ENCODE peak calls at places on chromosomes 5 and 9, in ten cellular contexts. G, O, L, M, Q, R, K, A, S and Z are unnamed samples.

GRCh38 chr9:351916-352315 is 137.3 kb downstream of the DOCK8 start:
- DNase-seq in K (no peak), M (no peak), S (no peak), L (no peak), A (no peak), R (no peak), Q (no peak), G (no peak), O (no peak), Z (no peak)

GRCh38 chr9:107847977-107848376 is 358.4 kb upstream of the KLF4 start:
- DNase-seq in R (no peak), A (no peak), L (no peak), G (no peak), Q (no peak), S (no peak), M (peak; percentile 56), O (no peak), K (no peak), Z (peak; percentile 29)

GRCh38 chr5:88683506-88684135 is 199.4 kb downstream of the MEF2C start:
- DNase-seq in K (no peak), L (no peak), M (no peak), G (no peak), A (no peak), Q (no peak), R (no peak), O (no peak), S (no peak), Z (no peak)

GRCh38 chr9:134895849-134896833 is 15.5 kb downstream of the FCN2 start:
- DNase-seq in A (peak; percentile 84), O (peak; percentile 12), S (no peak), M (peak; percentile 27), K (no peak), L (peak; percentile 93), G (peak; percentile 84), R (peak; percentile 91), Q (peak; percentile 73), Z (peak; percentile 76)

GRCh38 chr9:5622019-5622418 is 6.9 kb upstream of the RIC1 start:
- DNase-seq in R (no peak), S (no peak), K (no peak), M (peak; percentile 93), Q (no peak), O (no peak), G (no peak), A (peak; percentile 68), L (no peak), Z (peak; percentile 92)

GRCh38 chr9:21883642-21884041 is 81.2 kb downstream of the MTAP start:
- DNase-seq in Q (no peak), O (no peak), A (no peak), G (no peak), K (no peak), R (no peak), M (no peak), S (no peak), L (no peak), Z (no peak)

GRCh38 chr5:173138707-173139106 is 5.6 kb upstream of the BNIP1 start:
- DNase-seq in L (no peak), M (peak; percentile 4), R (no peak), K (no peak), S (no peak), A (no peak), Q (no peak), G (no peak), O (no peak), Z (peak; percentile 43)

GRCh38 chr5:9348296-9348996 is 197.4 kb downstream of the SEMA5A start:
- DNase-seq in A (peak; percentile 35), Q (no peak), M (peak; percentile 96), R (no peak), K (no peak), G (no peak), L (no peak), O (no peak), S (peak; percentile 39), Z (peak; percentile 88)

GRCh38 chr5:175778951-175779475 is 92.4 kb upstream of the CPLX2 start:
- DNase-seq in M (no peak), Q (peak; percentile 60), S (no peak), A (peak; percentile 7), L (no peak), R (no peak), G (peak; percentile 40), K (no peak), O (no peak), Z (peak; percentile 9)

DNA sequence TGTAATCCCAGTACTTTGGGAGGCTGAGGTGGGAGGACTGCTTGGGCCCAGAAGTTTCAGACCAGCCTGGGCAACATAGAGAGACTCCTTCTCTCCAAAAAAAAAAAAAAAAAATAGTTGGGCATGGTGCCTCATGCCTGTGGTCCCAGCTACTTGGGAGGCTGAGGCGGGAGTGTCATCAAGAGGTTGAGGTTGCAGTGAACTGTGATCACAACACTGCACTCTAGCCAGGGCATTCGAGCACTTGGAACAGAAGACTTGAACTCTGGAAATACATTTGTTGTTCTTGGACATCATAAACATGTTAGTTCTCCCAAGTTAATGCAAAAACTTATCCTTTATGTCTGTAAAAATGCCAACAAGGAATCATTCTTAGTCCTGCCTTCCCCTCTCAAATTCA is 29.6 kb downstream of the EHMT1 start:
- DNase-seq in O (no peak), G (no peak), S (no peak), M (peak; percentile 65), L (no peak), A (no peak), Q (no peak), K (no peak), R (no peak), Z (no peak)
- TF ChIP-seq CTCF in O (no peak), G (no peak), S (no peak), M (no peak), L (no peak), A (no peak), Q (no peak), K (no peak), R (no peak), Z (no peak)

DNA sequence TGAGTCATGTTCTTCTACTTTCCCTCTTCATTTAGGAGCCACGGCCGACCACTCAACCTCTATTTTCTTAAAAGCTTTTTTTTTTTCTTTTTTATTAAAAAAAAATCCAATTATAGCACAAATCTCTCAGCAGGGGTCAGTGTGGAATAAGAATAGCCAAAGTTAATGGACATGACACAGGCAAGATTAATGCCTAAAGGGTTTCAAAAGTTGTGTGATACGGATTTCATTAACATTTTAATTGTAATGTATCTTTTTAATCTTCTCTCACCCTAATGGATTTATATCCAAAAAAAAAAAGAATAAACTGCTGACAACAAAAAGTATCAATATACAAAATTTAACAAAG is 5.4 kb downstream of the NACC2 start:
- DNase-seq in M (peak; percentile 45), Q (no peak), L (no peak), K (no peak), G (no peak), S (no peak), R (no peak), A (no peak), O (no peak), Z (peak; percentile 52)
- H3K4me3 ChIP-seq in M (no peak overlapping the region), Q (no peak overlapping the region), L (peak overlapping the region; percentile 36), K (no peak overlapping the region), G (no peak overlapping the region), S (no peak overlapping the region), R (no peak overlapping the region), A (no peak overlapping the region), O (no peak overlapping the region), Z (no peak overlapping the region)

DNA sequence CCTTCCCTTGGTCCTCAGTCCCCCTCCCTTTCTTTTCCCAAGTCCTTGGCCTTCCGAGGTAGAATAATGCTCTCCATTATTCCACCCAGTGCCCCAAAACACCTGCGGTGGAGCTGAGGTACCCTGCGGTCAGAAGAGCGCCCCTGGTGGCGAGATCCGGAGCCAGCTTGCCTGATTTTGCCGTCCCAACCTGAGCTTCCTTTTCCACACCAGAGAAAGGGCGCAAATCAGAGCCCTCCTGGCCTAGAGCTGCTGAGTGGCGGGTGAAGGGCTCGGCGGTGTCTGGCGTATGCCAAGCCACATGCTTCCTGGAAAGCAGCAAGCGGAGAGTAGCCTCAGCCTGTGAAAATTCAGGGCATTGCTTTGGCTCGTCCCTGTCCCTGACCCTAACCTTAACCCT is 21.1 kb upstream of the CARTPT start:
- DNase-seq in G (no peak), O (no peak), Q (peak; percentile 11), M (no peak), A (no peak), K (no peak), R (no peak), L (no peak), S (no peak), Z (no peak)
- TF ChIP-seq CTCF in G (no peak), O (no peak), Q (peak; percentile 48), M (peak; percentile 31), A (peak; percentile 72), K (no peak), R (no peak), L (peak; percentile 31), S (no peak), Z (peak; percentile 59)

DNA sequence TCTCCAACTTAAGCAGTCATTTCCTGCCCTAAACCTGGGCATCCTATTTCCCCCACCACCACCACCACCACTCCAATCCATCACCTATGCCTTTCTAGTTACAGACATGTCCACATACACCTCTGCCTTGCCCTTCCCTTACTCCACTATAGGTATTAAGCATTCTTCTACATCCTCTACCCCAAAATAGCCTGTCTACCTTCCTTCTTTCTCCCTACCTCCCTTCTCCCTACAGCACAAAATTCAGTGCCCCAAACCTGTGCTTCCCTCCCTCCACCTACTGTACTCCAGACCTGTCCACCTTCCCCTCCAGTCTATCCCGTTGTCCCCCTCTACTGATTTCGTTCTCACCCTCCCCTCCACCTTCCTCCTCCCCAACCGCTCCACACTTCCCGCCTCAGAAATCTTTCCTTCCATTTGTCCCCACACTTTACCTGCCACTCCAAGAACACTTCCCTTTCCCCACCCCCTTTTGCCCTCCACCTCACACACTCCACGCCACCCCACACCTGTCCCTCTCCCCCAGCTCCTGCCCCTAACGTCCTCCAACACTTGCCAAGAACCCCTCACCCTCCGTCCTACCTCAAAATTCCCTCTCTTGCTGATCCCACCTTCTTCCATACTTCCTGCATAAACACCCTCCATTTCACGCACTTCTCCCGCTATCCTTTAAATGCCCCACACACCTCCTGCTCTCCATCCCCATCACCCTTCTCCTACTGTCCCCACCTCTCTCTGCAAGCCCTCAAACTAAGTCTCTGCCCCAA is 1.5 kb downstream of the STRBP start:
- DNase-seq in M (no peak), Q (no peak), G (no peak), S (no peak), L (no peak), R (no peak), O (no peak), A (no peak), K (no peak), Z (no peak)
- H3K4me3 ChIP-seq in M (no peak overlapping the region), Q (no peak overlapping the region), G (peak overlapping the region; percentile 83), S (no peak overlapping the region), L (peak overlapping the region; percentile 88), R (no peak overlapping the region), O (peak overlapping the region; percentile 99), A (no peak overlapping the region), K (no peak overlapping the region), Z (no peak overlapping the region)

GRCh38 chr5:31415009-31415923 is 116.6 kb downstream of the DROSHA start:
- DNase-seq in O (no peak), G (no peak), M (peak; percentile 25), R (no peak), S (no peak), K (no peak), Q (no peak), L (no peak), A (no peak), Z (no peak)
- TF ChIP-seq CTCF in O (no peak), G (no peak), M (peak; percentile 44), R (no peak), S (no peak), K (no peak), Q (no peak), L (no peak), A (no peak), Z (no peak)